ENCODE peak calls at places on chromosomes 2 and 18, in seven cellular contexts. K is CD4-positive, alpha-beta T cell; H is fibroblast of the aortic adventitia; A is stimulated activated CD4-positive, alpha-beta T cell treated with anti-CD3 and anti-CD28 coated beads, Interleukin-2, amount 100 ng/mL, for 48 hours; S is ureter; W is iris pigment epithelial cell; B is H9. Q is an unnamed sample.

GRCh38 chr18:46096651-46097300 is 1.3 kb downstream of the ATP5F1A start:
- DNase-seq in K (no peak), A (no peak), H (peak), W (no peak), S (no peak), B (no peak), Q (no peak)

GRCh38 chr2:110800611-110801402 is 68.4 kb downstream of the ACOXL start:
- DNase-seq in K (no peak), H (no peak), A (no peak), W (no peak), S (peak), B (no peak), Q (no peak)

GRCh38 chr2:196244966-196245365 is 73.6 kb upstream of the STK17B start:
- DNase-seq in K (no peak), H (peak), B (no peak), W (peak), S (no peak), A (no peak), Q (no peak)

GRCh38 chr2:163621445-163622004 is 114.3 kb downstream of the FIGN start:
- DNase-seq in A (no peak), K (no peak), S (no peak), W (no peak), B (no peak), H (no peak), Q (no peak)

GRCh38 chr18:54444309-54444914 is 86.7 kb downstream of the C18orf54 start:
- DNase-seq in S (peak), B (peak), H (peak), W (peak), K (no peak), A (peak), Q (peak)

GRCh38 chr2:202116686-202117085 is 43.6 kb downstream of the KIAA2012 start:
- DNase-seq in W (peak), S (no peak), B (no peak), K (no peak), H (no peak), A (no peak), Q (no peak)

GRCh38 chr2:21118302-21118920 is 5.4 kb upstream of the TDRD15 start:
- DNase-seq in K (no peak), B (peak), H (peak), W (peak), S (no peak), A (no peak), Q (no peak)

GRCh38 chr2:46256563-46257142 is 40.6 kb upstream of the EPAS1 start:
- DNase-seq in A (no peak), H (no peak), B (no peak), K (no peak), S (no peak), W (no peak), Q (no peak)

GRCh38 chr2:210546424-210547223 is 9.8 kb upstream of the CPS1 start:
- DNase-seq in B (no peak), H (peak), S (no peak), A (no peak), W (no peak), K (no peak), Q (no peak)

GRCh38 chr2:220969348-220969747 is 602.8 kb downstream of the EPHA4 start:
- DNase-seq in B (no peak), H (no peak), A (no peak), K (no peak), S (no peak), W (no peak), Q (no peak)

GRCh38 chr18:10244341-10244740 is 210.1 kb upstream of the APCDD1 start:
- DNase-seq in A (no peak), W (no peak), K (no peak), S (no peak), H (no peak), B (no peak), Q (no peak)

GRCh38 chr2:10406491-10406890 is 41.6 kb downstream of the ODC1 start:
- DNase-seq in W (no peak), A (no peak), B (no peak), H (no peak), K (no peak), S (no peak), Q (no peak)

Q was measured in progenitor cell of endocrine pancreas.